ENCODE peak calls at places on chromosomes 11 and 22, in nine cellular contexts. One of them, this sample, is unnamed.

GRCh38 chr11:65381721-65382035 is 768 bp downstream of the SLC25A45 start:
- DNase-seq in GM10248: no peak
- DNase-seq in brain microvascular endothelial cell: peak; percentile 68
- DNase-seq in WTC11: no peak
- DNase-seq in cardiac muscle cell: no peak
- DNase-seq in Caco-2: no peak
- DNase-seq in ascending aorta: peak; percentile 78
- DNase-seq in HCT116: peak; percentile 65
- DNase-seq in endothelial cell of umbilical vein: no peak
- DNase-seq in this sample: no peak

GRCh38 chr11:57566564-57567209 is 785 bp downstream of the UBE2L6 start:
- DNase-seq in GM10248: no peak
- DNase-seq in brain microvascular endothelial cell: no peak
- DNase-seq in WTC11: no peak
- DNase-seq in cardiac muscle cell: no peak
- DNase-seq in Caco-2: no peak
- DNase-seq in ascending aorta: no peak
- DNase-seq in HCT116: no peak
- DNase-seq in endothelial cell of umbilical vein: peak; percentile 6
- DNase-seq in this sample: no peak

GRCh38 chr11:32231909-32232493 is 141.1 kb downstream of the RCN1 start:
- DNase-seq in GM10248: peak; percentile 32
- DNase-seq in brain microvascular endothelial cell: peak; percentile 32
- DNase-seq in WTC11: peak; percentile 64
- DNase-seq in cardiac muscle cell: peak; percentile 46
- DNase-seq in Caco-2: peak; percentile 56
- DNase-seq in ascending aorta: no peak
- DNase-seq in HCT116: peak; percentile 36
- DNase-seq in endothelial cell of umbilical vein: peak; percentile 21
- DNase-seq in this sample: peak; percentile 40

GRCh38 chr11:69240332-69241074 is 53.5 kb upstream of the MYEOV start:
- DNase-seq in GM10248: no peak
- DNase-seq in brain microvascular endothelial cell: no peak
- DNase-seq in WTC11: no peak
- DNase-seq in cardiac muscle cell: no peak
- DNase-seq in Caco-2: peak; percentile 56
- DNase-seq in ascending aorta: no peak
- DNase-seq in HCT116: peak; percentile 18
- DNase-seq in endothelial cell of umbilical vein: no peak
- DNase-seq in this sample: peak; percentile 70

GRCh38 chr11:123457187-123457770 is 27.2 kb downstream of the GRAMD1B start:
- DNase-seq in GM10248: no peak
- DNase-seq in brain microvascular endothelial cell: no peak
- DNase-seq in WTC11: no peak
- DNase-seq in cardiac muscle cell: no peak
- DNase-seq in Caco-2: no peak
- DNase-seq in ascending aorta: peak; percentile 70
- DNase-seq in HCT116: no peak
- DNase-seq in endothelial cell of umbilical vein: no peak
- DNase-seq in this sample: no peak

GRCh38 chr22:31241200-31241599 is 29.1 kb downstream of the LIMK2 start:
- DNase-seq in GM10248: no peak
- DNase-seq in brain microvascular endothelial cell: peak; percentile 41
- DNase-seq in WTC11: no peak
- DNase-seq in cardiac muscle cell: no peak
- DNase-seq in Caco-2: peak; percentile 24
- DNase-seq in ascending aorta: no peak
- DNase-seq in HCT116: no peak
- DNase-seq in endothelial cell of umbilical vein: peak; percentile 62
- DNase-seq in this sample: no peak

GRCh38 chr11:35160902-35161585 is 22.1 kb downstream of the CD44 start:
- DNase-seq in GM10248: no peak
- DNase-seq in brain microvascular endothelial cell: no peak
- DNase-seq in WTC11: no peak
- DNase-seq in cardiac muscle cell: no peak
- DNase-seq in Caco-2: no peak
- DNase-seq in ascending aorta: no peak
- DNase-seq in HCT116: no peak
- DNase-seq in endothelial cell of umbilical vein: no peak
- DNase-seq in this sample: no peak

GRCh38 chr22:28015056-28015445 is 96.0 kb upstream of the PITPNB start:
- DNase-seq in GM10248: no peak
- DNase-seq in brain microvascular endothelial cell: no peak
- DNase-seq in WTC11: no peak
- DNase-seq in cardiac muscle cell: no peak
- DNase-seq in Caco-2: no peak
- DNase-seq in ascending aorta: no peak
- DNase-seq in HCT116: no peak
- DNase-seq in endothelial cell of umbilical vein: peak; percentile 84
- DNase-seq in this sample: no peak

GRCh38 chr22:36816635-36817428 is at the start of gene PVALB:
- DNase-seq in GM10248: no peak
- DNase-seq in brain microvascular endothelial cell: peak; percentile 2
- DNase-seq in WTC11: peak; percentile 46
- DNase-seq in cardiac muscle cell: peak; percentile 82
- DNase-seq in Caco-2: no peak
- DNase-seq in ascending aorta: no peak
- DNase-seq in HCT116: no peak
- DNase-seq in endothelial cell of umbilical vein: peak; percentile 34
- DNase-seq in this sample: peak; percentile 86

GRCh38 chr11:66317322-66317765 is 500 bp upstream of the CD248 start:
- DNase-seq in GM10248: no peak
- DNase-seq in brain microvascular endothelial cell: peak; percentile 36
- DNase-seq in WTC11: no peak
- DNase-seq in cardiac muscle cell: peak; percentile 36
- DNase-seq in Caco-2: no peak
- DNase-seq in ascending aorta: no peak
- DNase-seq in HCT116: no peak
- DNase-seq in endothelial cell of umbilical vein: peak; percentile 9
- DNase-seq in this sample: no peak

GRCh38 chr22:27685971-27686370 is 115.6 kb downstream of the MN1 start:
- DNase-seq in GM10248: no peak
- DNase-seq in brain microvascular endothelial cell: no peak
- DNase-seq in WTC11: no peak
- DNase-seq in cardiac muscle cell: no peak
- DNase-seq in Caco-2: no peak
- DNase-seq in ascending aorta: no peak
- DNase-seq in HCT116: no peak
- DNase-seq in endothelial cell of umbilical vein: no peak
- DNase-seq in this sample: no peak

GRCh38 chr11:2791139-2791520 is 91.3 kb upstream of the KCNQ1OT1 start:
- DNase-seq in GM10248: no peak
- DNase-seq in brain microvascular endothelial cell: no peak
- DNase-seq in WTC11: peak; percentile 10
- DNase-seq in cardiac muscle cell: no peak
- DNase-seq in Caco-2: no peak
- DNase-seq in ascending aorta: no peak
- DNase-seq in HCT116: no peak
- DNase-seq in endothelial cell of umbilical vein: no peak
- DNase-seq in this sample: peak; percentile 82

GRCh38 chr11:91435694-91436375 is 788.8 kb upstream of the FAT3 start:
- DNase-seq in GM10248: no peak
- DNase-seq in brain microvascular endothelial cell: no peak
- DNase-seq in WTC11: no peak
- DNase-seq in cardiac muscle cell: no peak
- DNase-seq in Caco-2: no peak
- DNase-seq in ascending aorta: no peak
- DNase-seq in HCT116: no peak
- DNase-seq in endothelial cell of umbilical vein: no peak
- DNase-seq in this sample: no peak

GRCh38 chr11:1650034-1650917 is 20.7 kb downstream of the KRTAP5-5 start:
- DNase-seq in GM10248: no peak
- DNase-seq in brain microvascular endothelial cell: no peak
- DNase-seq in WTC11: no peak
- DNase-seq in cardiac muscle cell: no peak
- DNase-seq in Caco-2: no peak
- DNase-seq in ascending aorta: peak; percentile 40
- DNase-seq in HCT116: no peak
- DNase-seq in endothelial cell of umbilical vein: no peak
- DNase-seq in this sample: no peak

GRCh38 chr11:67240575-67241389 is 25.5 kb upstream of the GRK2 start:
- DNase-seq in GM10248: peak; percentile 65
- DNase-seq in brain microvascular endothelial cell: peak; percentile 82
- DNase-seq in WTC11: no peak
- DNase-seq in cardiac muscle cell: peak; percentile 59
- DNase-seq in Caco-2: peak; percentile 85
- DNase-seq in ascending aorta: peak; percentile 87
- DNase-seq in HCT116: no peak
- DNase-seq in endothelial cell of umbilical vein: peak; percentile 83
- DNase-seq in this sample: no peak

GRCh38 chr11:103486609-103487008 is 377.4 kb downstream of the DYNC2H1 start:
- DNase-seq in GM10248: no peak
- DNase-seq in brain microvascular endothelial cell: no peak
- DNase-seq in WTC11: no peak
- DNase-seq in cardiac muscle cell: no peak
- DNase-seq in Caco-2: no peak
- DNase-seq in ascending aorta: no peak
- DNase-seq in HCT116: no peak
- DNase-seq in endothelial cell of umbilical vein: no peak
- DNase-seq in this sample: no peak

GRCh38 chr11:87832216-87832615 is 343.0 kb downstream of the RAB38 start:
- DNase-seq in GM10248: no peak
- DNase-seq in brain microvascular endothelial cell: no peak
- DNase-seq in WTC11: no peak
- DNase-seq in cardiac muscle cell: no peak
- DNase-seq in Caco-2: no peak
- DNase-seq in ascending aorta: no peak
- DNase-seq in HCT116: no peak
- DNase-seq in endothelial cell of umbilical vein: no peak
- DNase-seq in this sample: no peak

GRCh38 chr22:38699143-38699542 is 1.6 kb downstream of the JOSD1 start:
- DNase-seq in GM10248: no peak
- DNase-seq in brain microvascular endothelial cell: no peak
- DNase-seq in WTC11: no peak
- DNase-seq in cardiac muscle cell: no peak
- DNase-seq in Caco-2: no peak
- DNase-seq in ascending aorta: no peak
- DNase-seq in HCT116: no peak
- DNase-seq in endothelial cell of umbilical vein: peak; percentile 28
- DNase-seq in this sample: no peak
- TF ChIP-seq CTCF in GM10248: no peak
- TF ChIP-seq CTCF in brain microvascular endothelial cell: no peak
- TF ChIP-seq CTCF in WTC11: no peak
- TF ChIP-seq CTCF in cardiac muscle cell: no peak
- TF ChIP-seq CTCF in Caco-2: no peak
- TF ChIP-seq CTCF in ascending aorta: no peak
- TF ChIP-seq CTCF in HCT116: no peak
- TF ChIP-seq CTCF in endothelial cell of umbilical vein: no peak
- TF ChIP-seq CTCF in this sample: no peak

DNA sequence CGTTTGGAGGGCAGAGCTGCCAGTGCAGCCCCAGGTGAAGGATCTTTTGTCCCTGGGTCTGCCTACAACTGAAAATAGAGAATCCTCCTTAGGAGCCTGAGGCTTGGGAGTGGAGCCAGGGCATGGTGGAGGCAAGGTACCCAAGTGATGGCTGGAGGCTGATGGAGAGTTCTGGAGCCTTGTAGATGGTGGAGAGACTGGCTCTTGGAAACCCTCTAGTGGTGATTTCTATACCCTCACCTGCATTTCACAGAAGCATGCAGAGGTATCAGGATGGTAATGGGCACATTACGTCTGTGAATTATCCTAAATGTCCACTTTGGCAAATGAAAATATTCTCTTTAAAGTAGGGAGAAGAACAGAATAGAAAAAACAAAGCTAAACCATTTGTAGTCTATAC is 44.4 kb downstream of the INSC start:
- DNase-seq in GM10248: peak; percentile 24
- DNase-seq in brain microvascular endothelial cell: peak; percentile 47
- DNase-seq in WTC11: no peak
- DNase-seq in cardiac muscle cell: no peak
- DNase-seq in Caco-2: peak; percentile 21
- DNase-seq in ascending aorta: no peak
- DNase-seq in HCT116: peak; percentile 28
- DNase-seq in endothelial cell of umbilical vein: no peak
- DNase-seq in this sample: no peak
- TF ChIP-seq CTCF in GM10248: peak; percentile 14
- TF ChIP-seq CTCF in brain microvascular endothelial cell: peak; percentile 81
- TF ChIP-seq CTCF in WTC11: peak; percentile 42
- TF ChIP-seq CTCF in cardiac muscle cell: peak; percentile 56
- TF ChIP-seq CTCF in Caco-2: peak; percentile 52
- TF ChIP-seq CTCF in ascending aorta: no peak
- TF ChIP-seq CTCF in HCT116: peak; percentile 73
- TF ChIP-seq CTCF in endothelial cell of umbilical vein: no peak
- TF ChIP-seq CTCF in this sample: peak; percentile 32

DNA sequence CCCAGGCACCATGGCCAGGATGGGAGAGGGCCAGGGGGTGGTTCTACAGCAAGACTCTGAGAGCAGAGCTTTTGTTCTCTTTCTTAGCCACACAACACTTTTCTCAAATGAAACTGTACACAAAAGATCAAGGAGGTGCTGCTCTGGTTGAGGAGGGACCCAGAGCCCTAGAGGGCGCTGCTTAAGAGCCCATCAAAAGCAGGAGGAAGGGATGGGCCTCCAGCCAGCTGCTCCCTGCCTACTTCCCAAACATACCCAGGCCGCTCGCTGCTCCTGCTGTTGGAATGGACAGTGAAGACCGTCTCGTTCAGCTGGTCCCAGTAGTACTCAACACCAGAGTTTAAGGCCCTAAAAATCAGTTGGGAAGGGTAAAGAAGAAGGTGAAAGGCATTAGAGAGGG is 18.4 kb upstream of the CHRM4 start:
- DNase-seq in GM10248: no peak
- DNase-seq in brain microvascular endothelial cell: no peak
- DNase-seq in WTC11: peak; percentile 68
- DNase-seq in cardiac muscle cell: no peak
- DNase-seq in Caco-2: no peak
- DNase-seq in ascending aorta: no peak
- DNase-seq in HCT116: no peak
- DNase-seq in endothelial cell of umbilical vein: no peak
- DNase-seq in this sample: no peak
- TF ChIP-seq CTCF in GM10248: peak; percentile 8
- TF ChIP-seq CTCF in brain microvascular endothelial cell: peak; percentile 52
- TF ChIP-seq CTCF in WTC11: no peak
- TF ChIP-seq CTCF in cardiac muscle cell: peak; percentile 30
- TF ChIP-seq CTCF in Caco-2: peak; percentile 42
- TF ChIP-seq CTCF in ascending aorta: no peak
- TF ChIP-seq CTCF in HCT116: peak; percentile 23
- TF ChIP-seq CTCF in endothelial cell of umbilical vein: peak; percentile 8
- TF ChIP-seq CTCF in this sample: no peak

DNA sequence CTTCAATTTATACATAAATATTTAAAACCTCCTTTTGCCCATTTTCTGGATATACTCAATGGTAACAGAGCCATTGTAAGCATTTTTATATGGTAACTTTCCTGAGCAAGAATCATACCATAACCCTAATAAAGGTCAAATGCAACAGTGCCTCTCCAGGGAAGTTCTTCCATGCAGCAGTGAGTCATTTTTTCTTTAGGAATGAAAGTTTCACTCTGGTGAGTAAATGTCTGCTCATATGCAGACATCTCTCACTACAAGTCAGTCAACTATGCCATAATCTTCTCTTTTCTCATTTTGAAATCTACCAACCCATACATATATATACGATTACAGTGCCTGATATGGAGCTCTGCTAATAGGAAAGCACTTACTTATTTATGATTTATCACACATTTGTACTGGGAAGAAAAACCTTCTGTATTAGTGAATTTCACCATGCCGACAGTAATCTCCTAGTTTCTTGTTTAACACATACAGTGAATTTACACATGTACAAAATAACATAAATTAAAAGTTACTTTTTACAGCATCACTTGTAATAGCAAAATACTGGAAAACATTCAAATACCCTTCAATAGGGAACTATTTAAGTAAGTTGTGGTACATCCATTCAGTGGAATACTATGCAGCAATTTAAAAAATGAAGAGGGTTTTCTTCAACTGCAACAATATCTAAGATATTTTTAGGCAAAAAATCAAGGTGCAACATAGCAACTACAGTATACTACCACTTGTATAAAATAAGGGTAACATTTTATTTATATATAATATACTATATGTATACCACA is 16.0 kb downstream of the STK33 start:
- DNase-seq in GM10248: no peak
- DNase-seq in brain microvascular endothelial cell: no peak
- DNase-seq in WTC11: no peak
- DNase-seq in cardiac muscle cell: no peak
- DNase-seq in Caco-2: no peak
- DNase-seq in ascending aorta: no peak
- DNase-seq in HCT116: no peak
- DNase-seq in endothelial cell of umbilical vein: no peak
- DNase-seq in this sample: no peak
- TF ChIP-seq CTCF in GM10248: no peak
- TF ChIP-seq CTCF in brain microvascular endothelial cell: no peak
- TF ChIP-seq CTCF in WTC11: no peak
- TF ChIP-seq CTCF in cardiac muscle cell: no peak
- TF ChIP-seq CTCF in Caco-2: no peak
- TF ChIP-seq CTCF in ascending aorta: no peak
- TF ChIP-seq CTCF in HCT116: no peak
- TF ChIP-seq CTCF in endothelial cell of umbilical vein: no peak
- TF ChIP-seq CTCF in this sample: no peak